ENCODE peak calls at places on chromosomes 3 and 15, in four cellular contexts. W, Y, O and I are unnamed samples.

GRCh38 chr15:68205949-68206539 is 912 bp upstream of the CALML4 start:
- DNase-seq in Y (peak; percentile 95), W (peak; percentile 75), O (no peak), I (peak; percentile 25)

GRCh38 chr3:159208080-159208479 is 406.2 kb downstream of the MFSD1 start:
- DNase-seq in W (no peak), Y (no peak), O (no peak), I (no peak)

GRCh38 chr15:59688383-59688887 is 685 bp downstream of the BNIP2 start:
- DNase-seq in O (peak; percentile 72), Y (no peak), W (peak; percentile 56), I (peak; percentile 12)

GRCh38 chr3:50515565-50516047 is 12.2 kb upstream of the CACNA2D2 start:
- DNase-seq in W (no peak), O (no peak), Y (peak; percentile 28), I (peak; percentile 41)

GRCh38 chr3:134486577-134487041 is 752 bp downstream of the CEP63 start:
- DNase-seq in W (no peak), Y (no peak), O (peak; percentile 20), I (no peak)

GRCh38 chr15:37872661-37873060 is 61.8 kb upstream of the TMCO5A start:
- DNase-seq in W (peak; percentile 83), Y (no peak), O (no peak), I (no peak)

GRCh38 chr3:133157716-133158115 is 119.5 kb downstream of the TMEM108 start:
- DNase-seq in W (no peak), O (no peak), Y (no peak), I (no peak)

GRCh38 chr15:90481023-90481422 is 48.7 kb upstream of the CRTC3 start:
- DNase-seq in W (no peak), O (no peak), Y (no peak), I (no peak)

GRCh38 chr3:30437172-30437571 is 169.2 kb upstream of the TGFBR2 start:
- DNase-seq in Y (no peak), W (no peak), O (no peak), I (no peak)

GRCh38 chr3:40035177-40035576 is 225.8 kb downstream of the MYRIP start:
- DNase-seq in O (no peak), Y (no peak), W (no peak), I (no peak)

GRCh38 chr3:129238945-129239705 is 10.3 kb upstream of the COPG1 start:
- DNase-seq in W (no peak), Y (no peak), O (peak; percentile 43), I (peak; percentile 26)

GRCh38 chr15:40330368-40330836 is 6.9 kb downstream of the INAFM2 start:
- DNase-seq in W (no peak), O (no peak), Y (no peak), I (no peak)

GRCh38 chr3:183662099-183662498 is 26.7 kb downstream of the KLHL24 start:
- DNase-seq in W (no peak), Y (no peak), O (no peak), I (no peak)

GRCh38 chr3:197253243-197253947 is 45.0 kb downstream of the DLG1 start:
- DNase-seq in O (no peak), W (no peak), Y (no peak), I (no peak)

GRCh38 chr15:100042558-100042957 is 299.2 kb downstream of the ADAMTS17 start:
- DNase-seq in Y (no peak), O (peak; percentile 10), W (no peak), I (no peak)

GRCh38 chr15:98647026-98647773 is 1.1 kb upstream of the IGF1R start:
- DNase-seq in O (peak; percentile 91), W (peak; percentile 67), Y (peak; percentile 76), I (peak; percentile 81)

GRCh38 chr15:31160740-31161495 is 59.4 kb upstream of the TRPM1 start:
- DNase-seq in W (no peak), O (no peak), Y (no peak), I (no peak)

GRCh38 chr15:78205856-78206255 is 28.5 kb downstream of the ACSBG1 start:
- DNase-seq in W (no peak), O (no peak), Y (peak; percentile 14), I (no peak)

GRCh38 chr3:126963261-126964190 is 19.4 kb upstream of the PLXNA1 start:
- DNase-seq in O (no peak), Y (no peak), W (no peak), I (no peak)

GRCh38 chr3:127855246-127855645 is 32.9 kb upstream of the MGLL start:
- DNase-seq in Y (no peak), O (no peak), W (no peak), I (no peak)

GRCh38 chr3:195270350-195271115 is 426 bp downstream of the XXYLT1 start:
- DNase-seq in O (peak; percentile 70), W (peak; percentile 50), Y (peak; percentile 80), I (peak; percentile 78)

GRCh38 chr3:44065311-44065710 is 176.4 kb upstream of the TOPAZ1 start:
- DNase-seq in Y (no peak), W (peak; percentile 53), O (peak; percentile 21), I (no peak)

GRCh38 chr3:100603449-100603848 is 6.0 kb upstream of the ADGRG7 start:
- DNase-seq in Y (no peak), W (no peak), O (peak; percentile 59), I (peak; percentile 18)
- TF ChIP-seq CTCF in Y (no peak), W (peak; percentile 52), O (peak; percentile 41), I (peak; percentile 36)

GRCh38 chr15:56781666-56782065 is 48.4 kb upstream of the ZNF280D start:
- DNase-seq in Y (no peak), O (no peak), W (no peak), I (no peak)
- TF ChIP-seq CTCF in Y (no peak), O (no peak), W (no peak), I (no peak)

DNA sequence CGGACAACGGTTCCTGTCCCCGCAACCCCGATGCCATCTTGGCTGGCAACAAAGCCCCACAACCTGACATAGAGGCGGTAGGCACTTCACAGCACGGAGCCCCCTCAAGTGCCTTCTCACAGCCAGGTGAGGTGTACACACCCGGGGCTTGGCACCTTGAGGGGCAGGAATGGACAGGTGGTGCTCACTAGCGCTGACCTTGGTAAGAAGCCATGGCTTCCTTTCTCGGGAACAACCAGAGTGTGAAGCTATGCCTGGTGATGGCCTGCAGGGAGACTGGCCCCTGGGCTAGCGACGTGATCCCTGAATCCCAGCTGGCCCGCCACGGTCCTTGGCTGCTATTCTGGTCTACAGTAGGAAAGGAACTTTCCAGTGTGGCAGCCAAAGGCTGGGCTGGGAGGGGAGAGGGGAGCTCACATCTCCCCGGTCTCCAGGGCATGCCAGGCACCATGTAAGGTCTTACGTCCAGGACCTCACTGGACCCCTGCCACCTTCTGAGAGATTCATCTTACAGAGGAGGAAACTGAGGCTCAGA is 70.6 kb upstream of the RPL32 start:
- DNase-seq in W (no peak), O (no peak), Y (no peak), I (no peak)
- TF ChIP-seq CTCF in W (no peak), O (no peak), Y (no peak), I (no peak)

GRCh38 chr3:142680710-142681109 is 43.1 kb upstream of the TRPC1 start:
- DNase-seq in Y (no peak), W (no peak), O (peak; percentile 42), I (no peak)
- TF ChIP-seq CTCF in Y (no peak), W (peak; percentile 29), O (peak; percentile 47), I (no peak)

GRCh38 chr3:148975277-148975676 is 16.1 kb upstream of the GYG1 start:
- DNase-seq in Y (no peak), W (peak; percentile 83), O (peak; percentile 24), I (no peak)
- TF ChIP-seq CTCF in Y (no peak), W (no peak), O (no peak), I (no peak)